ENCODE peak calls at places on chromosomes 16 and 17, in nine cellular contexts. V, F, Z, D, A, X, J, U and R are unnamed samples.

GRCh38 chr16:21937387-21937829 is 15.8 kb upstream of the UQCRC2 start:
- DNase-seq in V (no peak), F (no peak), Z (no peak), D (no peak), A (no peak), X (no peak), J (no peak), U (no peak), R (no peak)

GRCh38 chr17:19737305-19738072 is 10.6 kb downstream of the ALDH3A1 start:
- DNase-seq in V (no peak), F (no peak), Z (no peak), D (no peak), A (no peak), X (peak), J (peak), U (no peak), R (no peak)

GRCh38 chr17:250487-251300 is 69.2 kb upstream of the DOC2B start:
- DNase-seq in V (no peak), F (no peak), Z (no peak), D (peak), A (no peak), X (peak), J (peak), U (no peak), R (no peak)

GRCh38 chr16:2035431-2036199 is 8.9 kb downstream of the NHERF2 start:
- DNase-seq in V (peak), F (peak), Z (no peak), D (peak), A (peak), X (peak), J (peak), U (no peak), R (no peak)

GRCh38 chr17:17985555-17985954 is 12.9 kb downstream of the DRC3 start:
- DNase-seq in V (no peak), F (peak), Z (no peak), D (no peak), A (no peak), X (no peak), J (no peak), U (no peak), R (no peak)

GRCh38 chr17:491086-492014 is 138.7 kb upstream of the RPH3AL start:
- DNase-seq in V (peak), F (peak), Z (peak), D (peak), A (peak), X (peak), J (peak), U (peak), R (no peak)

GRCh38 chr16:11194913-11195312 is 61.1 kb downstream of the SOCS1 start:
- DNase-seq in V (no peak), F (no peak), Z (no peak), D (no peak), A (no peak), X (peak), J (no peak), U (no peak), R (no peak)

GRCh38 chr16:4115209-4115940 is 867 bp downstream of the ADCY9 start:
- DNase-seq in V (peak), F (peak), Z (peak), D (peak), A (peak), X (peak), J (peak), U (peak), R (peak)

GRCh38 chr16:11084484-11085024 is 140.2 kb downstream of the CLEC16A start:
- DNase-seq in V (peak), F (peak), Z (no peak), D (no peak), A (no peak), X (peak), J (no peak), U (no peak), R (no peak)

GRCh38 chr16:12143776-12144175 is 167.2 kb downstream of the SNX29 start:
- DNase-seq in V (no peak), F (no peak), Z (no peak), D (no peak), A (no peak), X (no peak), J (no peak), U (no peak), R (no peak)

GRCh38 chr16:56262148-56262878 is 71.0 kb downstream of the GNAO1 start:
- DNase-seq in V (no peak), F (no peak), Z (no peak), D (no peak), A (no peak), X (no peak), J (no peak), U (no peak), R (peak)

GRCh38 chr17:17494499-17495447 is 1.4 kb downstream of the RASD1 start:
- DNase-seq in V (peak), F (peak), Z (peak), D (peak), A (no peak), X (peak), J (peak), U (peak), R (no peak)

GRCh38 chr16:50244504-50245416 is 21.6 kb upstream of the ADCY7 start:
- DNase-seq in V (no peak), F (no peak), Z (no peak), D (no peak), A (no peak), X (peak), J (no peak), U (no peak), R (no peak)

GRCh38 chr17:77256710-77257109 is 115.9 kb downstream of the SEC14L1 start:
- DNase-seq in V (no peak), F (no peak), Z (no peak), D (no peak), A (no peak), X (peak), J (no peak), U (no peak), R (no peak)
- TF ChIP-seq CTCF in V (no peak), F (peak), Z (peak), D (no peak), A (no peak), X (no peak), J (no peak), U (no peak), R (no peak)

GRCh38 chr16:47907109-47907508 is 248.7 kb downstream of the ABCC12 start:
- DNase-seq in V (no peak), F (no peak), Z (no peak), D (no peak), A (no peak), X (no peak), J (no peak), U (no peak), R (no peak)

GRCh38 chr16:47904691-47905090 is 251.1 kb downstream of the ABCC12 start:
- DNase-seq in V (no peak), F (no peak), Z (no peak), D (no peak), A (no peak), X (no peak), J (no peak), U (no peak), R (no peak)

GRCh38 chr16:47905771-47906170 is 250.0 kb downstream of the ABCC12 start:
- DNase-seq in V (peak), F (no peak), Z (no peak), D (no peak), A (no peak), X (peak), J (no peak), U (no peak), R (no peak)

GRCh38 chr16:47903470-47903869 is 252.3 kb downstream of the ABCC12 start:
- DNase-seq in V (no peak), F (no peak), Z (no peak), D (no peak), A (no peak), X (no peak), J (no peak), U (no peak), R (no peak)
- TF ChIP-seq CTCF in V (no peak), F (no peak), Z (no peak), D (no peak), A (no peak), X (no peak), J (no peak), U (no peak), R (no peak)

GRCh38 chr17:80755650-80756405 is 211.2 kb downstream of the RPTOR start:
- DNase-seq in V (no peak), F (no peak), Z (no peak), D (no peak), A (no peak), X (no peak), J (no peak), U (no peak), R (no peak)
- TF ChIP-seq CTCF in V (peak), F (peak), Z (peak), D (no peak), A (peak), X (peak), J (peak), U (peak), R (no peak)

DNA sequence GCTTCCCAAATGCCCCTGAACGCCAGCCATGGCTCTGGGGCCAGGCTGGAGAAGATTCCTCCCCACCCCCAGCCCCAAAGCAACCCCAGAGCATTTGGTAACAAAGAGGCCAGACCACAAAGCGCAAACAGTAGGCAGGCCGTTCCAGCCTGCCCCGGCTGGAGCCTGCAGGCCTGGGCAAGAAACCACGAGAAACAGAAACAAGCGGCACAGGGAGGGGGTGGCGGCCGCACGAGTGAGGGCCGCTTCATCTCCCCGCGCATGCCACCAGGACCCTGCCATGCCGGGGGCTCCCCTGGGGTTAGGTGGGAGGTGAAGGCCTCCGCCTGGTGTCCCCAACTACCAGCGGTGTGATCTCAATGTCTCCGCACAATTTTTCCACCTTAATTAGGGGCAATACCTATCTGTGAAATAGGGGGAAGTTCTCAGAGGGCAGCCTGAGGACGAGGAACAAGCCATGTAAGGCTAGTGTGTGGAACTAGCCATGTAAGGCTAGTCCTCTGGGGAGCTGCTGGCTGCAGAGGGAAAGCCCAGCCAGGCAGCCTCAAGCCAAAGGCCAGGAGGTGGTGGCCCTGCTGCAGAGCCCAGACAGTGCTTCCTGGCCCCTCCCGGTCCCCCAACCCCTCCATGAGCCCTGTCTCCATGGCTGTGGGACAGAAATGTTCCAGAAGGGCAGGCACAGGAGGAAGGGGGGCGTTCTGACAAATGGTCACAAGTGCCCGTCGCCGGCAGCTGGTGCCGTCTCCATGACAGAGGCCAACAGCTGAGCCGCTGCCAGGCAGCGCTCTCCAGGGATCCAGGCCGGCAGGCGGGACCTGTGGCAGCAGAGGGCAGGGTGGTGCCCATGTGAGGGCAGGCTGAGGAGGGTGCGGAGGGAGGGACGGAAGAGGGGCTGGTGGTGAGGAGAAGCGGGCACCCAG is 14.5 kb upstream of the MTSS2 start:
- DNase-seq in V (peak), F (no peak), Z (no peak), D (peak), A (no peak), X (peak), J (peak), U (no peak), R (no peak)
- TF ChIP-seq CTCF in V (no peak), F (no peak), Z (no peak), D (no peak), A (no peak), X (no peak), J (peak), U (no peak), R (no peak)

GRCh38 chr17:7997186-7997585 is 5.2 kb upstream of the GUCY2D start:
- DNase-seq in V (peak), F (peak), Z (no peak), D (peak), A (no peak), X (peak), J (peak), U (peak), R (peak)
- TF ChIP-seq CTCF in V (peak), F (peak), Z (peak), D (peak), A (peak), X (peak), J (peak), U (no peak), R (peak)